ENCODE peak calls at places on chromosome 6, in six cellular contexts. One of them, this sample, is unnamed.

GRCh38 chr6:37343248-37343647 is 10.5 kb upstream of the RNF8 start:
- DNase-seq in breast epithelium: no peak
- DNase-seq in SK-N-SH: no peak
- DNase-seq in GM23248: no peak
- DNase-seq in tibial artery: no peak
- DNase-seq in fibroblast of lung: no peak
- DNase-seq in this sample: no peak

GRCh38 chr6:157570104-157570503 is 189.1 kb downstream of the ZDHHC14 start:
- DNase-seq in fibroblast of lung: no peak
- DNase-seq in tibial artery: no peak
- DNase-seq in GM23248: no peak
- DNase-seq in breast epithelium: no peak
- DNase-seq in SK-N-SH: no peak
- DNase-seq in this sample: no peak

GRCh38 chr6:44678252-44678935 is 290.9 kb downstream of the CDC5L start:
- DNase-seq in tibial artery: no peak
- DNase-seq in breast epithelium: no peak
- DNase-seq in GM23248: no peak
- DNase-seq in fibroblast of lung: no peak
- DNase-seq in SK-N-SH: no peak
- DNase-seq in this sample: no peak

GRCh38 chr6:47722178-47722577 is 23.8 kb downstream of the ADGRF4 start:
- DNase-seq in breast epithelium: no peak
- DNase-seq in SK-N-SH: no peak
- DNase-seq in GM23248: no peak
- DNase-seq in tibial artery: no peak
- DNase-seq in fibroblast of lung: peak; percentile 58
- DNase-seq in this sample: no peak

GRCh38 chr6:118283759-118284158 is 264.3 kb upstream of the PLN start:
- DNase-seq in fibroblast of lung: peak; percentile 55
- DNase-seq in GM23248: peak; percentile 80
- DNase-seq in breast epithelium: no peak
- DNase-seq in tibial artery: no peak
- DNase-seq in SK-N-SH: peak; percentile 48
- DNase-seq in this sample: no peak

GRCh38 chr6:109454483-109455160 is 950 bp downstream of the MICAL1 start:
- DNase-seq in SK-N-SH: peak; percentile 78
- DNase-seq in breast epithelium: no peak
- DNase-seq in fibroblast of lung: peak; percentile 20
- DNase-seq in GM23248: peak; percentile 69
- DNase-seq in tibial artery: peak; percentile 82
- DNase-seq in this sample: no peak

GRCh38 chr6:87174078-87174579 is 18.8 kb downstream of the ZNF292 start:
- DNase-seq in SK-N-SH: no peak
- DNase-seq in breast epithelium: no peak
- DNase-seq in fibroblast of lung: no peak
- DNase-seq in tibial artery: no peak
- DNase-seq in GM23248: no peak
- DNase-seq in this sample: peak; percentile 31

GRCh38 chr6:138662474-138662873 is 111.1 kb upstream of the CCDC28A start:
- DNase-seq in SK-N-SH: no peak
- DNase-seq in fibroblast of lung: peak; percentile 22
- DNase-seq in breast epithelium: no peak
- DNase-seq in tibial artery: no peak
- DNase-seq in GM23248: peak; percentile 62
- DNase-seq in this sample: no peak

GRCh38 chr6:141957271-141957670 is 175.5 kb upstream of the GJE1 start:
- DNase-seq in breast epithelium: no peak
- DNase-seq in SK-N-SH: no peak
- DNase-seq in GM23248: no peak
- DNase-seq in fibroblast of lung: no peak
- DNase-seq in tibial artery: no peak
- DNase-seq in this sample: no peak

GRCh38 chr6:144544266-144544830 is 259.2 kb downstream of the UTRN start:
- DNase-seq in SK-N-SH: no peak
- DNase-seq in breast epithelium: no peak
- DNase-seq in tibial artery: no peak
- DNase-seq in GM23248: no peak
- DNase-seq in fibroblast of lung: no peak
- DNase-seq in this sample: no peak

GRCh38 chr6:12947191-12947795 is 230.7 kb downstream of the PHACTR1 start:
- DNase-seq in breast epithelium: no peak
- DNase-seq in tibial artery: no peak
- DNase-seq in fibroblast of lung: no peak
- DNase-seq in SK-N-SH: no peak
- DNase-seq in GM23248: no peak
- DNase-seq in this sample: no peak

GRCh38 chr6:132236281-132236680 is 165.0 kb downstream of the MOXD1 start:
- DNase-seq in fibroblast of lung: peak; percentile 66
- DNase-seq in GM23248: no peak
- DNase-seq in SK-N-SH: no peak
- DNase-seq in tibial artery: no peak
- DNase-seq in breast epithelium: no peak
- DNase-seq in this sample: no peak

GRCh38 chr6:113015249-113015648 is 668.1 kb downstream of the RFPL4B start:
- DNase-seq in breast epithelium: no peak
- DNase-seq in SK-N-SH: no peak
- DNase-seq in fibroblast of lung: peak; percentile 79
- DNase-seq in tibial artery: no peak
- DNase-seq in GM23248: peak; percentile 84
- DNase-seq in this sample: peak; percentile 14

GRCh38 chr6:120852293-120852849 is 481.9 kb downstream of the TBC1D32 start:
- DNase-seq in tibial artery: no peak
- DNase-seq in breast epithelium: no peak
- DNase-seq in GM23248: no peak
- DNase-seq in SK-N-SH: no peak
- DNase-seq in fibroblast of lung: no peak
- DNase-seq in this sample: no peak

GRCh38 chr6:8556370-8557018 is 121.1 kb upstream of the SLC35B3 start:
- DNase-seq in SK-N-SH: no peak
- DNase-seq in GM23248: peak; percentile 80
- DNase-seq in fibroblast of lung: peak; percentile 49
- DNase-seq in breast epithelium: no peak
- DNase-seq in tibial artery: no peak
- DNase-seq in this sample: no peak

GRCh38 chr6:44956426-44956825 is 371.7 kb upstream of the RUNX2 start:
- DNase-seq in SK-N-SH: no peak
- DNase-seq in GM23248: no peak
- DNase-seq in breast epithelium: no peak
- DNase-seq in fibroblast of lung: peak; percentile 84
- DNase-seq in tibial artery: no peak
- DNase-seq in this sample: no peak

GRCh38 chr6:130810307-130811030 is 16.7 kb upstream of the SMLR1 start:
- DNase-seq in GM23248: peak; percentile 24
- DNase-seq in fibroblast of lung: peak; percentile 61
- DNase-seq in tibial artery: no peak
- DNase-seq in SK-N-SH: peak; percentile 6
- DNase-seq in breast epithelium: no peak
- DNase-seq in this sample: no peak

GRCh38 chr6:1837868-1838267 is 228.2 kb downstream of the FOXC1 start:
- DNase-seq in GM23248: no peak
- DNase-seq in SK-N-SH: no peak
- DNase-seq in tibial artery: no peak
- DNase-seq in fibroblast of lung: no peak
- DNase-seq in breast epithelium: no peak
- DNase-seq in this sample: no peak

GRCh38 chr6:1838604-1839003 is 228.9 kb downstream of the FOXC1 start:
- DNase-seq in fibroblast of lung: peak; percentile 79
- DNase-seq in SK-N-SH: no peak
- DNase-seq in breast epithelium: no peak
- DNase-seq in tibial artery: no peak
- DNase-seq in GM23248: peak; percentile 20
- DNase-seq in this sample: no peak

GRCh38 chr6:1834641-1835516 is 225.2 kb downstream of the FOXC1 start:
- DNase-seq in tibial artery: no peak
- DNase-seq in fibroblast of lung: no peak
- DNase-seq in breast epithelium: no peak
- DNase-seq in GM23248: no peak
- DNase-seq in SK-N-SH: no peak
- DNase-seq in this sample: no peak

GRCh38 chr6:1834231-1834630 is 224.5 kb downstream of the FOXC1 start:
- DNase-seq in fibroblast of lung: no peak
- DNase-seq in SK-N-SH: no peak
- DNase-seq in GM23248: no peak
- DNase-seq in breast epithelium: no peak
- DNase-seq in tibial artery: no peak
- DNase-seq in this sample: no peak

GRCh38 chr6:1836690-1837089 is 227.0 kb downstream of the FOXC1 start:
- DNase-seq in fibroblast of lung: no peak
- DNase-seq in tibial artery: no peak
- DNase-seq in breast epithelium: no peak
- DNase-seq in SK-N-SH: no peak
- DNase-seq in GM23248: no peak
- DNase-seq in this sample: no peak
- H3K4me1 ChIP-seq in fibroblast of lung: no peaks in the 10 kb centered on the region
- H3K4me1 ChIP-seq in tibial artery: peaks cover 57% of the 10 kb centered on the region
- H3K4me1 ChIP-seq in breast epithelium: no peaks in the 10 kb centered on the region
- H3K4me1 ChIP-seq in SK-N-SH: peaks cover 17% of the 10 kb centered on the region
- H3K4me1 ChIP-seq in GM23248: peaks cover 8% of the 10 kb centered on the region
- H3K4me1 ChIP-seq in this sample: peaks cover 27% of the 10 kb centered on the region

GRCh38 chr6:42264852-42265390 is 47.3 kb upstream of the MRPS10 start:
- DNase-seq in GM23248: no peak
- DNase-seq in fibroblast of lung: no peak
- DNase-seq in tibial artery: no peak
- DNase-seq in breast epithelium: no peak
- DNase-seq in SK-N-SH: no peak
- DNase-seq in this sample: no peak
- H3K4me3 ChIP-seq in GM23248: no peak overlapping the region
- H3K4me3 ChIP-seq in fibroblast of lung: no peak overlapping the region
- H3K4me3 ChIP-seq in tibial artery: no peak overlapping the region
- H3K4me3 ChIP-seq in breast epithelium: no peak overlapping the region
- H3K4me3 ChIP-seq in SK-N-SH: no peak overlapping the region
- H3K4me3 ChIP-seq in this sample: no peak overlapping the region

DNA sequence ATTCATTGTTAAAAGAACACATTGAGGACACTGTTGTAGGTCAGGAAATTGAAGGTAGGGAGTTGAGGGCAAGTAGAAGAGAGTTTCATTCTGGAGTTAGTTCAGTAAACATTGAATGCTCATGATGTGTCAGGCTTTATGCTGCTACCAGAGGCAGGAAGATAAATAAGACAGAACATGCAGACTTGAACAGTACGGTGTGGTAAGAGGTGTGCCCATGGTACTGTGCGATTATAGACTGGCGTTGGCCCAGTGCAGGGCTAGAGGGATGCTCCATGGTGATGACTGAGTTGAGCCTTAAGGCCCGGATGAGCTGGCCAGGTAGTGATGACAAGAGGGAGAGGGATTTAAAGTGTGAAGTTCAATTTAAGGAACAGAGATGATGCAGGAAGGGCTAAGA is 50.8 kb downstream of the CARMIL1 start:
- DNase-seq in GM23248: no peak
- DNase-seq in fibroblast of lung: no peak
- DNase-seq in SK-N-SH: no peak
- DNase-seq in breast epithelium: no peak
- DNase-seq in tibial artery: no peak
- DNase-seq in this sample: no peak
- H3K4me1 ChIP-seq in GM23248: peaks cover 19% of the 10 kb centered on the region
- H3K4me1 ChIP-seq in fibroblast of lung: no peaks in the 10 kb centered on the region
- H3K4me1 ChIP-seq in SK-N-SH: no peaks in the 10 kb centered on the region
- H3K4me1 ChIP-seq in breast epithelium: no peaks in the 10 kb centered on the region
- H3K4me1 ChIP-seq in tibial artery: peaks cover 96% of the 10 kb centered on the region
- H3K4me1 ChIP-seq in this sample: peaks cover 53% of the 10 kb centered on the region

GRCh38 chr6:31574106-31575061 is 981 bp upstream of the TNF start:
- DNase-seq in tibial artery: no peak
- DNase-seq in SK-N-SH: no peak
- DNase-seq in breast epithelium: no peak
- DNase-seq in GM23248: no peak
- DNase-seq in fibroblast of lung: no peak
- DNase-seq in this sample: no peak

GRCh38 chr6:31569861-31570536 is 2.1 kb upstream of the LTA start:
- DNase-seq in SK-N-SH: no peak
- DNase-seq in tibial artery: no peak
- DNase-seq in GM23248: no peak
- DNase-seq in breast epithelium: no peak
- DNase-seq in fibroblast of lung: no peak
- DNase-seq in this sample: no peak

GRCh38 chr6:31575335-31575901 is at the start of gene TNF:
- DNase-seq in breast epithelium: no peak
- DNase-seq in GM23248: no peak
- DNase-seq in SK-N-SH: no peak
- DNase-seq in fibroblast of lung: no peak
- DNase-seq in tibial artery: peak; percentile 71
- DNase-seq in this sample: peak; percentile 37

GRCh38 chr6:31573239-31574105 is 1.4 kb downstream of the LTA start:
- DNase-seq in tibial artery: no peak
- DNase-seq in SK-N-SH: no peak
- DNase-seq in breast epithelium: no peak
- DNase-seq in GM23248: no peak
- DNase-seq in fibroblast of lung: no peak
- DNase-seq in this sample: no peak

DNA sequence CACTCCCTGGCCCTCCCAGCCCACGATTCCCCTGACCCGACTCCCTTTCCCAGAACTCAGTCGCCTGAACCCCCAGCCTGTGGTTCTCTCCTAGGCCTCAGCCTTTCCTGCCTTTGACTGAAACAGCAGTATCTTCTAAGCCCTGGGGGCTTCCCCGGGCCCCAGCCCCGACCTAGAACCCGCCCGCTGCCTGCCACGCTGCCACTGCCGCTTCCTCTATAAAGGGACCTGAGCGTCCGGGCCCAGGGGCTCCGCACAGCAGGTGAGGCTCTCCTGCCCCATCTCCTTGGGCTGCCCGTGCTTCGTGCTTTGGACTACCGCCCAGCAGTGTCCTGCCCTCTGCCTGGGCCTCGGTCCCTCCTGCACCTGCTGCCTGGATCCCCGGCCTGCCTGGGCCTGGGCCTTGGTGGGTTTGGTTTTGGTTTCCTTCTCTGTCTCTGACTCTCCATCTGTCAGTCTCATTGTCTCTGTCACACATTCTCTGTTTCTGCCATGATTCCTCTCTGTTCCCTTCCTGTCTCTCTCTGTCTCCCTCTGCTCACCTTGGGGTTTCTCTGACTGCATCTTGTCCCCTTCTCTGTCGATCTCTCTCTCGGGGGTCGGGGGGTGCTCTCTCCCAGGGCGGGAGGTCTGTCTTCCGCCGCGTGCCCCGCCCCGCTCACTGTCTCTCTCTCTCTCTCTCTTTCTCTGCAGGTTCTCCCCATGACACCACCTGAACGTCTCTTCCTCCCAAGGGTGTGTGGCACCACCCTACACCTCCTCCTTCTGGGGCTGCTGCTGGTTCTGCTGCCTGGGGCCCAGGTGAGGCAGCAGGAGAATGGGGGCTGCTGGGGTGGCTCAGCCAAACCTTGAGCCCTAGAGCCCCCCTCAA is at the start of gene LTA:
- DNase-seq in fibroblast of lung: no peak
- DNase-seq in SK-N-SH: no peak
- DNase-seq in breast epithelium: no peak
- DNase-seq in tibial artery: no peak
- DNase-seq in GM23248: no peak
- DNase-seq in this sample: no peak
- H3K4me3 ChIP-seq in fibroblast of lung: no peak within 1 kb of the TSS
- H3K4me3 ChIP-seq in SK-N-SH: no peak within 1 kb of the TSS
- H3K4me3 ChIP-seq in breast epithelium: no peak within 1 kb of the TSS
- H3K4me3 ChIP-seq in tibial artery: no peak within 1 kb of the TSS
- H3K4me3 ChIP-seq in GM23248: no peak within 1 kb of the TSS
- H3K4me3 ChIP-seq in this sample: no peak within 1 kb of the TSS

This sample was measured in left ventricle myocardium inferior.